ENCODE peak calls at places on chromosomes 4 and X, in eight cellular contexts. Y, C, M, I, G, N, E and O are unnamed samples.

GRCh38 chrX:137236837-137237236 is 203.0 kb upstream of the GPR101 start:
- DNase-seq in Y (no peak), C (no peak), M (no peak), I (no peak), G (no peak), N (no peak), E (no peak), O (no peak)

GRCh38 chr4:68383115-68383514 is 33.2 kb upstream of the YTHDC1 start:
- DNase-seq in Y (no peak), C (no peak), M (no peak), I (no peak), G (no peak), N (no peak), E (no peak), O (no peak)

GRCh38 chrX:100662791-100663190 is 18.8 kb downstream of the SRPX2 start:
- DNase-seq in Y (no peak), C (no peak), M (no peak), I (no peak), G (peak; percentile 42), N (no peak), E (no peak), O (no peak)

GRCh38 chr4:1055721-1056590 is 44.5 kb downstream of the FGFRL1 start:
- DNase-seq in Y (peak; percentile 42), C (peak; percentile 82), M (no peak), I (no peak), G (peak; percentile 32), N (no peak), E (peak; percentile 70), O (peak; percentile 78)

GRCh38 chr4:167452922-167453321 is 218.6 kb upstream of the SPOCK3 start:
- DNase-seq in Y (no peak), C (no peak), M (no peak), I (no peak), G (no peak), N (no peak), E (no peak), O (no peak)

GRCh38 chrX:34873500-34874225 is 68.9 kb upstream of the FAM47B start:
- DNase-seq in Y (no peak), C (no peak), M (peak; percentile 23), I (no peak), G (no peak), N (no peak), E (no peak), O (no peak)

GRCh38 chr4:1192493-1193205 is 20.3 kb upstream of the SPON2 start:
- DNase-seq in Y (no peak), C (peak; percentile 22), M (no peak), I (no peak), G (no peak), N (no peak), E (peak; percentile 19), O (no peak)

GRCh38 chr4:85402371-85402770 is 72.6 kb upstream of the ARHGAP24 start:
- DNase-seq in Y (no peak), C (no peak), M (peak; percentile 86), I (no peak), G (no peak), N (no peak), E (no peak), O (no peak)

GRCh38 chr4:26724522-26724921 is 136.1 kb upstream of the STIM2 start:
- DNase-seq in Y (no peak), C (no peak), M (no peak), I (no peak), G (no peak), N (no peak), E (no peak), O (no peak)

GRCh38 chrX:134543201-134543797 is 83.3 kb downstream of the HPRT1 start:
- DNase-seq in Y (no peak), C (no peak), M (no peak), I (no peak), G (peak; percentile 50), N (no peak), E (no peak), O (no peak)

GRCh38 chr4:110618091-110619000 is 4.5 kb downstream of the PITX2 start:
- DNase-seq in Y (no peak), C (no peak), M (no peak), I (no peak), G (no peak), N (no peak), E (peak; percentile 88), O (no peak)

GRCh38 chrX:397575-397974 is 10.9 kb upstream of the PPP2R3B start:
- DNase-seq in Y (no peak), C (no peak), M (peak; percentile 56), I (no peak), G (peak; percentile 92), N (no peak), E (peak; percentile 65), O (peak; percentile 18)

GRCh38 chr4:54110019-54110416 is 10.1 kb downstream of the GSX2 start:
- DNase-seq in Y (no peak), C (no peak), M (no peak), I (no peak), G (no peak), N (no peak), E (no peak), O (no peak)

GRCh38 chr4:150625033-150625432 is 43.1 kb downstream of the MAB21L2 start:
- DNase-seq in Y (no peak), C (no peak), M (no peak), I (no peak), G (no peak), N (no peak), E (no peak), O (no peak)

GRCh38 chr4:85866508-85866907 is 391.6 kb downstream of the ARHGAP24 start:
- DNase-seq in Y (no peak), C (no peak), M (no peak), I (no peak), G (peak; percentile 26), N (no peak), E (no peak), O (no peak)

GRCh38 chr4:3706111-3706511 is 60.1 kb upstream of the ADRA2C start:
- DNase-seq in Y (no peak), C (no peak), M (no peak), I (no peak), G (no peak), N (no peak), E (no peak), O (no peak)

GRCh38 chr4:141499454-141499853 is 136.9 kb upstream of the IL15 start:
- DNase-seq in Y (no peak), C (no peak), M (no peak), I (no peak), G (no peak), N (no peak), E (no peak), O (no peak)

GRCh38 chrX:154526901-154527675 is 11.1 kb upstream of the FAM3A start:
- DNase-seq in Y (no peak), C (peak; percentile 68), M (peak; percentile 58), I (peak; percentile 79), G (peak; percentile 73), N (peak; percentile 77), E (peak; percentile 83), O (peak; percentile 73)

GRCh38 chr4:681736-682451 is 7.1 kb downstream of the SLC49A3 start:
- DNase-seq in Y (no peak), C (peak; percentile 62), M (no peak), I (peak; percentile 17), G (no peak), N (peak; percentile 75), E (peak; percentile 70), O (peak; percentile 81)